ENCODE peak calls at places on chromosomes 7 and 10, in six cellular contexts. F is OCI-LY7, C is GM23248, O is HCT116, L is MM.1S, Z is hepatocyte. J is an unnamed sample.

GRCh38 chr10:122126763-122127659 is 138.0 kb downstream of the TACC2 start:
- DNase-seq in F (no peak), C (peak; percentile 94), O (peak; percentile 58), L (no peak), Z (peak; percentile 79), J (peak; percentile 78)

GRCh38 chr7:63104666-63105065 is 894.0 kb upstream of the ZNF722 start:
- DNase-seq in F (no peak), C (no peak), O (no peak), L (no peak), Z (no peak), J (no peak)

GRCh38 chr10:130079614-130080460 is 30.8 kb downstream of the C10orf143 start:
- DNase-seq in F (no peak), C (no peak), O (no peak), L (no peak), Z (no peak), J (no peak)

GRCh38 chr10:5933909-5934546 is 43.3 kb downstream of the IL15RA start:
- DNase-seq in F (no peak), C (no peak), O (no peak), L (no peak), Z (no peak), J (no peak)

GRCh38 chr7:135709508-135709907 is 18.5 kb downstream of the SLC13A4 start:
- DNase-seq in F (no peak), C (no peak), O (no peak), L (no peak), Z (no peak), J (no peak)

GRCh38 chr10:21975378-21975990 is 28.0 kb downstream of the DNAJC1 start:
- DNase-seq in F (no peak), C (no peak), O (no peak), L (no peak), Z (no peak), J (no peak)

GRCh38 chr7:123484199-123484598 is 50.2 kb downstream of the IQUB start:
- DNase-seq in F (no peak), C (no peak), O (no peak), L (no peak), Z (no peak), J (no peak)

GRCh38 chr7:53350241-53350640 is 314.8 kb downstream of the POM121L12 start:
- DNase-seq in F (peak; percentile 4), C (no peak), O (no peak), L (peak; percentile 19), Z (peak; percentile 50), J (no peak)

GRCh38 chr10:122703483-122704448 is 4.1 kb upstream of the C10orf120 start:
- DNase-seq in F (peak; percentile 54), C (peak; percentile 87), O (peak; percentile 47), L (peak; percentile 22), Z (peak; percentile 82), J (no peak)

GRCh38 chr10:47087667-47088066 is 176.4 kb downstream of the PTPN20 start:
- DNase-seq in F (no peak), C (no peak), O (no peak), L (peak; percentile 82), Z (no peak), J (no peak)

GRCh38 chr7:111089822-111090426 is 1.0 kb upstream of the LRRN3 start:
- DNase-seq in F (peak; percentile 44), C (peak; percentile 65), O (peak; percentile 34), L (peak; percentile 83), Z (peak; percentile 41), J (no peak)

GRCh38 chr10:15167411-15168295 is 840 bp downstream of the NMT2 start:
- DNase-seq in F (peak; percentile 44), C (peak; percentile 74), O (peak; percentile 12), L (peak; percentile 59), Z (peak; percentile 81), J (peak; percentile 39)

GRCh38 chr7:133358728-133359127 is 105.8 kb downstream of the EXOC4 start:
- DNase-seq in F (no peak), C (peak; percentile 67), O (no peak), L (no peak), Z (no peak), J (no peak)

GRCh38 chr7:94129443-94130140 is 125.4 kb upstream of the BET1 start:
- DNase-seq in F (no peak), C (peak; percentile 49), O (no peak), L (no peak), Z (peak; percentile 30), J (peak; percentile 47)

GRCh38 chr7:301291-302053 is 11.5 kb downstream of the FOXL3 start:
- DNase-seq in F (no peak), C (no peak), O (no peak), L (no peak), Z (no peak), J (no peak)

GRCh38 chr10:114808982-114809381 is 12.6 kb upstream of the FHIP2A start:
- DNase-seq in F (no peak), C (no peak), O (no peak), L (no peak), Z (no peak), J (no peak)

GRCh38 chr7:157021071-157021891 is 10.8 kb upstream of the MNX1 start:
- DNase-seq in F (no peak), C (no peak), O (no peak), L (no peak), Z (no peak), J (no peak)

GRCh38 chr7:50534690-50535290 is 30.4 kb downstream of the DDC start:
- DNase-seq in F (no peak), C (peak; percentile 97), O (peak; percentile 95), L (no peak), Z (peak; percentile 76), J (peak; percentile 96)

GRCh38 chr10:35336921-35337741 is 822 bp downstream of the CCNY start:
- DNase-seq in F (peak; percentile 31), C (peak; percentile 68), O (no peak), L (peak; percentile 28), Z (peak; percentile 55), J (peak; percentile 38)

GRCh38 chr7:44966731-44967538 is 11.9 kb downstream of the MYO1G start:
- DNase-seq in F (no peak), C (no peak), O (no peak), L (no peak), Z (no peak), J (no peak)

GRCh38 chr7:148058092-148058491 is 532.5 kb upstream of the C7orf33 start:
- DNase-seq in F (no peak), C (no peak), O (no peak), L (no peak), Z (no peak), J (no peak)

GRCh38 chr10:18681971-18682403 is 22.8 kb downstream of the ARL5B start:
- DNase-seq in F (no peak), C (peak; percentile 50), O (no peak), L (no peak), Z (no peak), J (peak; percentile 36)

DNA sequence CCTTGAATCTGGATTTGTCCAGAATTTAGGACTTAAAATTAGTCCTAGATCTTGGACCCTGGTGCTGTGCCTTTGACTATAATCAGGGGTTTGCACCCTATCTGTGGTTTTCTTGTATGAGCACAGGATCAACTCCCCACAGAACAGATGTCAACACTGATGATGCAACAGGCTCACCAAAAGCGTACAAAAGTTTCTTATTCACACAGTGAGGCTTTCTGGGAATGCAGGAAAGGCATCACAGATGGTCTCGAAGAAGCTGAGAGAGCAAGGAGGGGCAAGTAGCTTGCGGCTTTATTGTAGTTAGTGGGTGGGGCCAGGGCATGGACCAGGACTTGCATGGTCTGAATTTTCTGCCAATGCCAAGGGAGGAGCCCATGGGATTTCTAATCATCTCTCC is 46.2 kb downstream of the SEC61G start:
- DNase-seq in F (no peak), C (no peak), O (no peak), L (no peak), Z (no peak), J (no peak)
- H3K9me2 ChIP-seq in F (no peaks in the 10 kb centered on the region), C (no peaks in the 10 kb centered on the region), O (no peaks in the 10 kb centered on the region), L (no peaks in the 10 kb centered on the region), Z (no peaks in the 10 kb centered on the region), J (no peaks in the 10 kb centered on the region)

DNA sequence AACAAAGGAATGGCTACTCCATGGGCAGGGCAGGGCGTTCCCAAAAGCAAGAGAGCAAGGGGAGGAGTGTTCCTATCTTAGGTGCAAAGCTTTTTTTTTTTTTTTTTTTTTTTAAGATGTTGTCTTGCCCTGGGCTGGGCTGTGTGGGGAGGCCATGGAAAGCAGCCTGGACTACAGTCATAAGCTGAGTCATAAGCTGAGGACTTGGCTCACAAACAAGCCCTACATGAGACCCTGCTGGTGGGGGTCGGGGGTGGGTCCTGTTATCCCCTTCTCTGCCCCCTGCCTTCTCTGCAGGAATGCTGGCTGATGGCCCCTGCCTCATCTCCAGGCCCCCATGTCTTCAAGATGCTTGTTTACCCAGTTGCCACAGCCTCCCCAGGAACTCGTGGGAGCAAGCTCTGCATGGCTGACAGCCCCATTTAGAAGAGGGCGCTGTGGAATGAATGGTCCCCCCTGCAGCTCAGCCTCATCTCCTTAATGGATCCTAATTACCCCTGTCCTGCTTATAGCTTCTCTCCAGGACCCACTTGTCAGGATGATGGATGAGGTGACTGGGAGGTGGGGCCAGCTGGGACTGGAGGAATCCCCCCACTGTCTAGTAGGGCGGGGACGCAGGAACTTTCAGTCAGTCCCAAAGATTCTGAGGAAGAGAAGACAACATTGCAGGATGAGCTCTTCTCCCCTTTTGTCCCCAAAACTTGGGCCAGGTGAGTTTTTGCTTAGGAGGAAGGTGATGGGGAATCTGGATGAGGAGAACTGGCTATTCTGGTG is 340.8 kb upstream of the PODXL start:
- DNase-seq in F (no peak), C (peak; percentile 87), O (peak; percentile 12), L (no peak), Z (no peak), J (no peak)
- H3K9me2 ChIP-seq in F (no peaks in the 10 kb centered on the region), C (no peaks in the 10 kb centered on the region), O (no peaks in the 10 kb centered on the region), L (no peaks in the 10 kb centered on the region), Z (no peaks in the 10 kb centered on the region), J (no peaks in the 10 kb centered on the region)

GRCh38 chr7:19210883-19211282 is 65.7 kb upstream of the FERD3L start:
- DNase-seq in F (no peak), C (no peak), O (no peak), L (no peak), Z (peak; percentile 8), J (no peak)

GRCh38 chr7:19203686-19204085 is 58.5 kb upstream of the FERD3L start:
- DNase-seq in F (no peak), C (peak; percentile 17), O (no peak), L (no peak), Z (no peak), J (no peak)

GRCh38 chr7:19213746-19214145 is 68.5 kb upstream of the FERD3L start:
- DNase-seq in F (no peak), C (peak; percentile 4), O (no peak), L (no peak), Z (no peak), J (no peak)

GRCh38 chr7:19209297-19209696 is 64.1 kb upstream of the FERD3L start:
- DNase-seq in F (no peak), C (no peak), O (no peak), L (no peak), Z (no peak), J (no peak)
- H3K9me2 ChIP-seq in F (no peaks in the 10 kb centered on the region), C (no peaks in the 10 kb centered on the region), O (no peaks in the 10 kb centered on the region), L (no peaks in the 10 kb centered on the region), Z (no peaks in the 10 kb centered on the region), J (no peaks in the 10 kb centered on the region)

GRCh38 chr7:131898418-131898817 is 342.0 kb upstream of the PODXL start:
- DNase-seq in F (no peak), C (peak; percentile 66), O (no peak), L (no peak), Z (no peak), J (no peak)
- H3K9me2 ChIP-seq in F (no peaks in the 10 kb centered on the region), C (no peaks in the 10 kb centered on the region), O (no peaks in the 10 kb centered on the region), L (no peaks in the 10 kb centered on the region), Z (no peaks in the 10 kb centered on the region), J (no peaks in the 10 kb centered on the region)

GRCh38 chr7:138854115-138854645 is 56.2 kb upstream of the ATP6V0A4 start:
- DNase-seq in F (no peak), C (no peak), O (no peak), L (no peak), Z (no peak), J (no peak)
- H3K9me2 ChIP-seq in F (no peaks in the 10 kb centered on the region), C (no peaks in the 10 kb centered on the region), O (no peaks in the 10 kb centered on the region), L (no peaks in the 10 kb centered on the region), Z (no peaks in the 10 kb centered on the region), J (no peaks in the 10 kb centered on the region)

GRCh38 chr7:16644157-16644556 is 1.4 kb downstream of the ANKMY2 start:
- DNase-seq in F (no peak), C (no peak), O (no peak), L (no peak), Z (peak; percentile 4), J (no peak)
- H3K9me2 ChIP-seq in F (no peaks in the 10 kb centered on the region), C (no peaks in the 10 kb centered on the region), O (no peaks in the 10 kb centered on the region), L (no peaks in the 10 kb centered on the region), Z (no peaks in the 10 kb centered on the region), J (no peaks in the 10 kb centered on the region)